ENCODE peak calls at places on chromosome 16, in ten cellular contexts. R, Q, E, P, H, Z, W, U, J and X are unnamed samples.

GRCh38 chr16:50166511-50167500 is 13.7 kb downstream of the TENT4B start:
- DNase-seq in R (peak; percentile 16), Q (no peak), E (no peak), P (no peak), H (no peak), Z (no peak), W (no peak), U (no peak), J (no peak), X (no peak)

GRCh38 chr16:27690604-27691003 is 140.7 kb downstream of the KATNIP start:
- DNase-seq in R (peak; percentile 34), Q (no peak), E (peak; percentile 35), P (no peak), H (peak; percentile 5), Z (peak; percentile 5), W (peak; percentile 30), U (no peak), J (no peak), X (peak; percentile 26)

GRCh38 chr16:20689668-20690067 is 7.8 kb downstream of the ACSM1 start:
- DNase-seq in R (no peak), Q (no peak), E (no peak), P (no peak), H (no peak), Z (no peak), W (no peak), U (no peak), J (no peak), X (no peak)

GRCh38 chr16:48963306-48963705 is 318.3 kb downstream of the CBLN1 start:
- DNase-seq in R (no peak), Q (no peak), E (no peak), P (no peak), H (peak; percentile 53), Z (no peak), W (no peak), U (no peak), J (no peak), X (no peak)

GRCh38 chr16:87160752-87161337 is 156.3 kb downstream of the C16orf95 start:
- DNase-seq in R (no peak), Q (no peak), E (no peak), P (no peak), H (no peak), Z (no peak), W (no peak), U (no peak), J (no peak), X (no peak)

GRCh38 chr16:50021509-50021908 is 3.5 kb upstream of the CNEP1R1 start:
- DNase-seq in R (no peak), Q (no peak), E (no peak), P (no peak), H (no peak), Z (no peak), W (no peak), U (no peak), J (no peak), X (no peak)

GRCh38 chr16:78677332-78677731 is 577.9 kb downstream of the WWOX start:
- DNase-seq in R (no peak), Q (no peak), E (no peak), P (no peak), H (no peak), Z (no peak), W (no peak), U (no peak), J (no peak), X (no peak)

GRCh38 chr16:57594531-57595031 is 33.8 kb upstream of the ADGRG1 start:
- DNase-seq in R (no peak), Q (no peak), E (no peak), P (no peak), H (no peak), Z (no peak), W (no peak), U (no peak), J (no peak), X (no peak)

GRCh38 chr16:88429387-88430184 is 23.5 kb upstream of the ZFPM1 start:
- DNase-seq in R (no peak), Q (no peak), E (no peak), P (no peak), H (no peak), Z (no peak), W (no peak), U (no peak), J (no peak), X (no peak)

GRCh38 chr16:88428616-88429386 is 24.3 kb upstream of the ZFPM1 start:
- DNase-seq in R (no peak), Q (no peak), E (no peak), P (no peak), H (no peak), Z (no peak), W (no peak), U (no peak), J (no peak), X (no peak)

GRCh38 chr16:88430524-88431446 is 22.3 kb upstream of the ZFPM1 start:
- DNase-seq in R (no peak), Q (no peak), E (peak; percentile 39), P (no peak), H (no peak), Z (no peak), W (no peak), U (no peak), J (no peak), X (no peak)

GRCh38 chr16:88431651-88432050 is 21.4 kb upstream of the ZFPM1 start:
- DNase-seq in R (no peak), Q (no peak), E (no peak), P (no peak), H (no peak), Z (no peak), W (no peak), U (no peak), J (no peak), X (no peak)

GRCh38 chr16:88430185-88430523 is 22.9 kb upstream of the ZFPM1 start:
- DNase-seq in R (no peak), Q (no peak), E (no peak), P (no peak), H (no peak), Z (no peak), W (no peak), U (no peak), J (no peak), X (no peak)
- H3K4me3 ChIP-seq in R (peak overlapping the region; percentile 35), Q (peak overlapping the region; percentile 33), E (peak overlapping the region; percentile 20), P (peak overlapping the region; percentile 51), H (no peak overlapping the region), Z (no peak overlapping the region), W (no peak overlapping the region), U (peak overlapping the region; percentile 57), J (peak overlapping the region; percentile 17), X (no peak overlapping the region)

DNA sequence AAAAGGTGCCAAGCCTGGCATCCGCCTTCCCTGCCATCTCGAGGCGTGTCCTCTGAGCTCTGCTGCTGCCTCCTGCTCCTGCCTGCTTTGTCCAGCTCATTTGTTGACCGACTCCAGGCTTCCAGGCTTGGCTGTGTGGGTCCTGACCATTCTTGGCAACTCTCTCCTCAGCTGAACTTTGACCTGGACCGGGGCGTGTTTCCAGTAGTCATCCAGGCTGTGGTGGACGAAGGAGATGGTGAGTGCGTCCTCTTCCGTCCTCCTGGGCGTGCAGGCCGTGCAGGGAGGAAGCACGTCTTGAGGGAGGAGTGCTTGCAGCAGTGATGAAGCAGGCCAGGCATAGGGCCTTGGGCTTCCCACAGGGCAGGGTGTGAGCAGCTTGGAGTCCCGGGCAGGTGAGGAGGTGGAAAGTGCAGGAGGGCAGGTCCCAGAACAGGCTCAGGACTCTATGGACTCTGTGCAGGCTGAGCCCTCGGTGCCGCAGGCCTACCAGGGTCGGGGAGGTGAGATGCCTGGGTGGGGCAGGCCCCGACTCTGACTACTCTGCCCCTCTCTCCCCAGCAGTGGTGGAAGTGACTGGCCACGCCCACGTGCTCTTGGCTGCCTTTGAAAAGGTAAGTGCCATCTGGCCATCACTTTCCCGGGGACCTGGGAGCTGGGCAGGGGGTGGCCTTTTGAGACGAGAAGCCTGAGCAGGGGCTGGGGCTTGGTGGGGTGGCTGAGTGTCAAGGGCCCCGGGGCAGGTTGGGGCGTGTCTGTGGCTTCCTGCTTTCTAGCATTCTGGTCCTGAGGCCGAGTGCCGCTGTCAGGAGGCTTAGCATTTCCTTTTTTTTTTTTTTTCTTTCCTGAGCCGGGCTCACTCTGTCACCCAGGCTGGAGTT is 28.6 kb upstream of the NUDT16L1 start:
- DNase-seq in R (peak; percentile 87), Q (peak; percentile 52), E (peak; percentile 73), P (no peak), H (no peak), Z (peak; percentile 73), W (no peak), U (peak; percentile 78), J (no peak), X (no peak)
- TF ChIP-seq CTCF in R (no peak), Q (no peak), E (no peak), P (no peak), H (no peak), Z (no peak), W (no peak), U (no peak), J (no peak), X (no peak)

GRCh38 chr16:12802661-12803060 is 1.0 kb downstream of the CPPED1 start:
- DNase-seq in R (no peak), Q (no peak), E (no peak), P (no peak), H (no peak), Z (no peak), W (no peak), U (no peak), J (no peak), X (no peak)

GRCh38 chr16:12803203-12804093 is at the start of gene CPPED1:
- DNase-seq in R (peak; percentile 93), Q (peak; percentile 93), E (peak; percentile 94), P (peak; percentile 70), H (peak; percentile 80), Z (peak; percentile 80), W (peak; percentile 95), U (peak; percentile 98), J (peak; percentile 87), X (peak; percentile 86)

GRCh38 chr16:12800751-12801308 is 2.9 kb downstream of the CPPED1 start:
- DNase-seq in R (no peak), Q (no peak), E (no peak), P (no peak), H (no peak), Z (no peak), W (no peak), U (peak; percentile 50), J (no peak), X (no peak)

GRCh38 chr16:12801511-12802042 is 2.1 kb downstream of the CPPED1 start:
- DNase-seq in R (peak; percentile 31), Q (peak; percentile 34), E (peak; percentile 18), P (peak; percentile 3), H (peak; percentile 56), Z (peak; percentile 49), W (peak; percentile 96), U (no peak), J (no peak), X (peak; percentile 52)

DNA sequence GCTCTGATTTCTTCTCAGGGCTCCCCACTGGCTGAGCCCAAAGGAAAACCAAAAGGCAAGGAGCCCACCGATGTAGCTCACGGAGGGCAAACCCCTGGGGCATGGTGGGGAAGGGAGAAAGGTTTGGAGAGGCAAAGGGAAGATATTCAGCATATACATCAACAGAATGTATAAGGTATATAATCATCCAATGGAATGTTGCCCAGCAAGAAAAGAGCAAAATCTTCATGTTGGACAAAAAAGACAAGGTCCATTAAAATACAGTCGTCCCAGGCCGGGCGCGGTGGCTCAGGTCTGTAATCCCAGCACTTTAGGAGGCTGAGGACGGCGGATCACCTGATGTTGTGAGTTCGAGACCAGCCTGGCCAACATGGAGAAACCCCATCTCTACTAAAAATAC is 1.6 kb downstream of the CPPED1 start:
- DNase-seq in R (no peak), Q (no peak), E (no peak), P (no peak), H (no peak), Z (no peak), W (no peak), U (no peak), J (no peak), X (no peak)
- H3K4me3 ChIP-seq in R (peak overlapping the region; percentile 52), Q (no peak overlapping the region), E (no peak overlapping the region), P (no peak overlapping the region), H (no peak overlapping the region), Z (peak overlapping the region; percentile 60), W (peak overlapping the region; percentile 33), U (peak overlapping the region; percentile 23), J (no peak overlapping the region), X (no peak overlapping the region)

GRCh38 chr16:19555186-19555937 is at the start of gene VPS35L:
- DNase-seq in R (peak; percentile 96), Q (peak; percentile 98), E (peak; percentile 98), P (peak; percentile 93), H (peak; percentile 99), Z (peak; percentile 98), W (peak; percentile 99), U (peak; percentile 98), J (peak; percentile 98), X (peak; percentile 99)

GRCh38 chr16:19555938-19556778 is 655 bp downstream of the VPS35L start:
- DNase-seq in R (peak; percentile 29), Q (no peak), E (peak; percentile 11), P (no peak), H (peak; percentile 26), Z (peak; percentile 76), W (peak; percentile 42), U (no peak), J (no peak), X (peak; percentile 30)

GRCh38 chr16:19563377-19563776 is 7.9 kb downstream of the VPS35L start:
- DNase-seq in R (no peak), Q (no peak), E (no peak), P (no peak), H (no peak), Z (no peak), W (no peak), U (no peak), J (no peak), X (no peak)

GRCh38 chr16:19560078-19560477 is 4.6 kb downstream of the VPS35L start:
- DNase-seq in R (no peak), Q (no peak), E (no peak), P (no peak), H (no peak), Z (no peak), W (no peak), U (no peak), J (no peak), X (no peak)

GRCh38 chr16:19559242-19559910 is 3.9 kb downstream of the VPS35L start:
- DNase-seq in R (peak; percentile 34), Q (no peak), E (no peak), P (no peak), H (peak; percentile 69), Z (peak; percentile 38), W (peak; percentile 85), U (no peak), J (no peak), X (peak; percentile 88)
- TF ChIP-seq CTCF in R (peak; percentile 45), Q (peak; percentile 35), E (peak; percentile 77), P (peak; percentile 49), H (peak; percentile 70), Z (peak; percentile 12), W (peak; percentile 56), U (peak; percentile 67), J (peak; percentile 55), X (peak; percentile 51)